ENCODE peak calls at places on chromosomes 12 and 14, in four cellular contexts. M is A549, N is GM12878, C is SK-N-SH. G is an unnamed sample.

GRCh38 chr14:77965919-77966435 is 166.1 kb downstream of the ADCK1 start:
- DNase-seq in N (peak), C (peak), M (peak), G (peak)

GRCh38 chr12:116517431-116518045 is 41.6 kb upstream of the MAP1LC3B2 start:
- DNase-seq in M (no peak), N (no peak), C (no peak), G (no peak)

GRCh38 chr12:45989857-45990467 is 412 bp downstream of the SCAF11 start:
- DNase-seq in M (no peak), N (no peak), C (peak), G (peak)

GRCh38 chr14:64296561-64296960 is 2.4 kb upstream of the ESR2 start:
- DNase-seq in M (no peak), C (no peak), N (no peak), G (no peak)

GRCh38 chr12:24798335-24798734 is 150.6 kb downstream of the BCAT1 start:
- DNase-seq in M (no peak), N (peak), C (no peak), G (no peak)

GRCh38 chr14:59161571-59162175 is 26.8 kb upstream of the DAAM1 start:
- DNase-seq in N (no peak), C (no peak), M (peak), G (peak)

GRCh38 chr12:40469736-40470135 is 222.5 kb upstream of the CNTN1 start:
- DNase-seq in M (no peak), N (no peak), C (peak), G (no peak)

GRCh38 chr12:24948452-24948815 is 467 bp downstream of the BCAT1 start:
- DNase-seq in N (peak), C (peak), M (peak), G (no peak)

GRCh38 chr14:61350427-61350826 is 29.0 kb downstream of the PRKCH start:
- DNase-seq in C (no peak), N (no peak), M (no peak), G (no peak)

GRCh38 chr14:68466491-68466977 is 326.3 kb downstream of the ZFP36L1 start:
- DNase-seq in C (no peak), N (no peak), M (peak), G (peak)

GRCh38 chr12:21849878-21850277 is 75.4 kb upstream of the KCNJ8 start:
- DNase-seq in M (no peak), C (no peak), N (no peak), G (no peak)

GRCh38 chr12:57097554-57097835 is 8.6 kb downstream of the NAB2 start:
- DNase-seq in M (no peak), C (no peak), N (no peak), G (no peak)

GRCh38 chr12:71684081-71684480 is 1.8 kb upstream of the TMEM19 start:
- DNase-seq in N (no peak), M (no peak), C (no peak), G (no peak)

GRCh38 chr14:37590096-37590809 is 4.8 kb downstream of the FOXA1 start:
- DNase-seq in C (no peak), N (no peak), M (no peak), G (no peak)

GRCh38 chr14:101087614-101088394 is 184.3 kb upstream of the RTL1 start:
- DNase-seq in N (no peak), C (no peak), M (no peak), G (no peak)

GRCh38 chr14:96747006-96747405 is 50.2 kb upstream of the VRK1 start:
- DNase-seq in N (no peak), C (no peak), M (no peak), G (no peak)

GRCh38 chr12:43271659-43272058 is 280.3 kb downstream of the ADAMTS20 start:
- DNase-seq in M (no peak), N (no peak), C (no peak), G (no peak)

GRCh38 chr14:30389134-30389900 is 169.6 kb upstream of the G2E3 start:
- DNase-seq in N (no peak), M (no peak), C (no peak), G (no peak)

GRCh38 chr12:108214486-108214885 is 85.4 kb downstream of the WSCD2 start:
- DNase-seq in N (no peak), M (peak), C (no peak), G (peak)

GRCh38 chr12:52539024-52539820 is 13.7 kb downstream of the KRT71 start:
- DNase-seq in N (no peak), M (peak), C (no peak), G (no peak)

GRCh38 chr12:67751376-67751928 is 102.9 kb downstream of the DYRK2 start:
- DNase-seq in M (no peak), C (no peak), N (no peak), G (no peak)

GRCh38 chr12:121580959-121581680 is at the start of gene KDM2B:
- DNase-seq in N (no peak), C (peak), M (no peak), G (peak)

GRCh38 chr14:35046751-35047536 is 872 bp downstream of the FAM177A1 start:
- DNase-seq in M (peak), C (no peak), N (no peak), G (peak)

GRCh38 chr12:71799105-71799504 is 40.5 kb upstream of the TBC1D15 start:
- DNase-seq in C (no peak), N (no peak), M (no peak), G (no peak)

GRCh38 chr12:12503384-12504078 is 59.1 kb downstream of the DUSP16 start:
- DNase-seq in N (no peak), M (no peak), C (no peak), G (no peak)

GRCh38 chr14:20477211-20477876 is 8.1 kb downstream of the PNP start:
- DNase-seq in C (peak), M (no peak), N (no peak), G (no peak)

GRCh38 chr12:21925296-21925913 is 15.8 kb downstream of the ABCC9 start:
- DNase-seq in M (no peak), N (no peak), C (no peak), G (no peak)

GRCh38 chr12:108173160-108173559 is 44.1 kb downstream of the WSCD2 start:
- DNase-seq in C (no peak), M (no peak), N (no peak), G (no peak)

GRCh38 chr14:63513756-63514155 is 29.4 kb downstream of the PPP2R5E start:
- DNase-seq in N (no peak), M (no peak), C (no peak), G (no peak)

GRCh38 chr12:15171015-15171646 is 50.1 kb downstream of the RERG start:
- DNase-seq in N (no peak), M (peak), C (no peak), G (no peak)

GRCh38 chr12:11500222-11500860 is 105.0 kb upstream of the PRB2 start:
- DNase-seq in M (peak), C (peak), N (no peak), G (peak)

GRCh38 chr14:82080319-82080718 is 546.7 kb upstream of the SEL1L start:
- DNase-seq in N (no peak), M (no peak), C (no peak), G (no peak)

GRCh38 chr12:84502907-84503787 is 409.5 kb downstream of the SLC6A15 start:
- DNase-seq in C (no peak), N (no peak), M (peak), G (peak)

GRCh38 chr12:2311001-2311778 is 258.4 kb downstream of the CACNA1C start:
- DNase-seq in C (no peak), M (no peak), N (no peak), G (no peak)

GRCh38 chr12:111841236-111841749 is 735 bp upstream of the MAPKAPK5 start:
- DNase-seq in C (peak), M (no peak), N (no peak), G (no peak)

GRCh38 chr12:46764005-46764404 is 61.8 kb downstream of the SLC38A4 start:
- DNase-seq in C (no peak), M (no peak), N (no peak), G (no peak)

GRCh38 chr12:27751386-27752047 is 28.5 kb upstream of the KLHL42 start:
- DNase-seq in N (no peak), M (no peak), C (no peak), G (no peak)

DNA sequence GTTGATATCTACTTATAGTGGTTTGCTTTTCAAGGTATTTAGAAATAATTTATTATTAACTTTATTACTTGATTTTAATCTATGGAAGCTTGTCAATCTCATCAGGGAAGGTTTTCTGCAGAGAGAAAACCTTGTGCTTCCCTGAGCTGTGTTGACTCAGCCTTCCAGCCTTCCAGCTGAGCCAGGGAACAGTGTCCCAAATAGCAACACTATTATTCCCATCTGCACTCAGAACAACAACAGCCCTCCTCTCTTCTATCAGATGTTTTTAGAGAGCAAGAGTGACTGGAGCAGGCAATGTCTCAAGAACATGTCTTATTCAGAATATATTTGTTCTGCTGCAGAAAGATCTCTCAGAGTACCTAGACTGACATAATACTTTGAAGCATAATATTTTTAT is 389.9 kb upstream of the GARIN6 start:
- DNase-seq in N (no peak), M (no peak), C (no peak), G (no peak)
- TF ChIP-seq PBX3 in N (no peak), M (no peak), C (no peak), G (no peak)

GRCh38 chr12:104635944-104636343 is 179.2 kb downstream of the CHST11 start:
- DNase-seq in N (no peak), M (no peak), C (no peak), G (no peak)

GRCh38 chr12:104637616-104638015 is 180.9 kb downstream of the CHST11 start:
- DNase-seq in C (no peak), M (no peak), N (no peak), G (no peak)

GRCh38 chr12:104636496-104636895 is 179.7 kb downstream of the CHST11 start:
- DNase-seq in M (no peak), N (no peak), C (no peak), G (no peak)

GRCh38 chr12:104638218-104638617 is 181.5 kb downstream of the CHST11 start:
- DNase-seq in C (no peak), M (no peak), N (no peak), G (no peak)

GRCh38 chr12:104638760-104639319 is 182.1 kb downstream of the CHST11 start:
- DNase-seq in N (no peak), C (no peak), M (no peak), G (no peak)
- TF ChIP-seq PBX3 in N (no peak), C (no peak), M (no peak), G (no peak)

DNA sequence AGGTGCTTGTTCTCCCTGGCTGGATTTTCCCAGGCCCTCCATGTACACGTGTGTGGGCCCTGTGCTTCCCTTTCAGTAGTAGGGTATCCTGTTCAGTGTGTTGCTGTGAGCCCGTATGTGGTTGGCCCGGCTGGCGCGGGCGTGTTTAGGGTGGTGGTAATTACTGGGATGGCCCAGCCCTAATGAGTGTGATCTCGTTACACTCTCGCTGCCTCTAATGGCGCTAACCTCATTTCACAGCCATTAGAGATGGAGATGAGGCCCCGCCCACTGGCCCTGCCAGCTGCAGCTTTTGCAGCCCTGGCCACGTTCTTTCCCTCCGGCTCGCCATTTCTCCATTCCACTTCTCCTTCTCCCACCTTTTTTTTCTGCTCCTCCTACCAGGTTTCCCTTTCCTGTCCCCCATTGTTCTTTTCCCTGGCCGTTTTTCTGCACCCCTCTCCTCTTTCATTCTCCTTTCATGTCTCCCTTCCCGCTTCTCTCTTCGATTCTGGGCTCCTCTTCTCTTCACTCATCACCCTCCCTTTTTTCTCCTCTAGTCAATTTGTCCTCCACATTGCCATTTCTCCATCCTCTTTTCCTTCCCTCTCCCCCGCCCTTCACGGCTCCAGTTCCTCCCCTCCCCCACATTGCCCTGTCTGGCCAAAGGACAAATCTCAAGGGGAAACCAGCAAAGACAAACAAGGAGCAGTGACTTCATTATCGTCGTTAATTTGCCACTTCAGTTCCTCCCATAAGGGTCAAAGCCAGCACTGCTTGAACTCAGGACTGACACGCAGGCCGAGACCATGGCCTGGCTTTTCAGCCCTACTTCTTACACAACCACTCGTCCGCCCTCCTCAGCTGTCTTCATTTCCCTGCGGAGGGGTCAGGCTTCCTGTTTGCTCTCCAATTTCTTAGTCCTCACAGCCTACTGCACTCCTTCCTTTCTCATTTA is 6.8 kb downstream of the ZFHX2 start:
- DNase-seq in M (no peak), N (no peak), C (no peak), G (no peak)
- TF ChIP-seq PBX3 in M (no peak), N (no peak), C (no peak), G (no peak)

DNA sequence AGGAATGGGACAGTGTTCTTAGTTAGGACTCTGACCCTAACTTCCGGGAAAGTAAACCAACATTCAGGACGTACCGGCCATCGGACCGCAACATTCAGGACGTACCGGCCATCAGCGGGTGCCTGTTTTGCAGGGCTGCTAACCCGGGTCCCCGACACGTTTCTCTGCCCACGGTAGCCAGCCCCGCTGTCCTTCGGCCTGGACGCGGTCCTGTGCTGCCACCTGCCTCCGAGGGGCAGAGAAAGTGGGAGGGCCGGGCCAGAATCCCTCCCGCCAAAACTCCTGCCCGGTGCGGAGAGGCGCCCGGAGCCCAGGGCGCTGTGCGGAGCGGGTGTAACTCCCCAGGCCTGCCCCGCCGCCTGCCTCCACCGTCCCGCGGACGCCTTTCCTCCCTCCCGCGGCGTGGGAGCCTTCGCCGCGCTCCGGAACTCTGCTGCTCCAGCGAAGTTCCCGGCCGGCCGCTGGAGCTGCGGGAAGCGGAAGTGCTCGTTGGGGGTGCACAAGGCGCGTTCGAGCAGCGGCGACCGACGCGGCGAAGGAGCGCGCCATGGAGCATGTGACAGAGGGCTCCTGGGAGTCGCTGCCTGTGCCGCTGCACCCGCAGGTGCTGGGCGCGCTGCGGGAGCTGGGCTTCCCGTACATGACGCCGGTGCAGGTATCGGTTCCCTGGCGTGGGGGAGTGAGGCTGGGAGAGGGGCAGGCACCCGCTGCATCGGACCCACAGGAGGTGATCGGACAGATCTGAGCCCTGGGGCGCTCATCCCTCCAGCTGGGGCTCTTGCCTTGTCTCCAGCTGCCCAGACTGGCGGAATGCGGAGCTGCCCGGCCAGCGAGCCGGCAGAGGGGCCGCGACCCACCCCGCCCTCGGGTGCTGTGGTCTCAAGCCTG is at the start of gene DDX55:
- DNase-seq in C (peak), M (peak), N (peak), G (peak)
- TF ChIP-seq PBX3 in C (peak), M (no peak), N (no peak), G (peak)

DNA sequence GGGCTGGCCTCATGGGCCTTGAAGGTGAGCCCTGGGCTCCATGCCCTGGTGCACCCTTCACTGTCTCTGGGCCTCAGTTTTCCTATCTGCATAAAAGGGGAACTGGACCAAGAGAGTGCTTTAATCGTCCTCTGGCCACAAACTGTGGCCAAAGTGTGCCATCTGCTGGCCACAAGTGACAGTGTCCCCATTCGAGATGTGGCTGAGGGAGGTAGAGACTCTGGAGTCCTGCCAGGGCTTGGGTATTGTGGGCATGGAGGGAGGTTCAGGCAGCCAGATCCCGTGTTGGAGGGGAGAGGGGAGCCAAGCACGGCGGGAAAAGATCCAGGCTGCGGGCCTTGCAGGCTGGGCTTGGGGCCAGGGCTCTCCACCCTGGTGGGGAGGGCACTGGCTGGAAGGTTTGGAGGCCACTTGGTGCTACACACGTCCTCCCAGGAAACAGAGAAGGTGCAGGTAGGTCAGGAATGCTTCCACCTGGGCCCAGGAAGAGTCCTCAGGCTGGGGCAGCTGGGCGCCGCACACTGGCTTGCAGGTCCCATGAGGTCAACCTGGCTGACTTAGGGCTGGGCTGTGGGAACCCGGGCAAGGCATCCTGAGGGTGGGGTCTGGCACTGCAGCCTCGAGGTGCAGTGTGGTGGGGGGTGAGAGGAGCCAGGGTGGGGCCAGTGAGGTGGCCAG is 7.3 kb upstream of the KIF26A start:
- DNase-seq in C (peak), N (no peak), M (peak), G (peak)
- TF ChIP-seq PBX3 in C (no peak), N (no peak), M (no peak), G (no peak)

GRCh38 chr12:51390457-51391046 is 654 bp downstream of the GALNT6 start:
- DNase-seq in N (no peak), M (no peak), C (no peak), G (no peak)

GRCh38 chr12:51395283-51396230 is 4.4 kb upstream of the GALNT6 start:
- DNase-seq in M (no peak), C (peak), N (peak), G (no peak)

GRCh38 chr12:51392556-51393237 is 1.5 kb upstream of the GALNT6 start:
- DNase-seq in C (no peak), N (no peak), M (no peak), G (no peak)

GRCh38 chr12:51391047-51391837 is at the start of gene GALNT6:
- DNase-seq in C (peak), M (peak), N (no peak), G (no peak)

DNA sequence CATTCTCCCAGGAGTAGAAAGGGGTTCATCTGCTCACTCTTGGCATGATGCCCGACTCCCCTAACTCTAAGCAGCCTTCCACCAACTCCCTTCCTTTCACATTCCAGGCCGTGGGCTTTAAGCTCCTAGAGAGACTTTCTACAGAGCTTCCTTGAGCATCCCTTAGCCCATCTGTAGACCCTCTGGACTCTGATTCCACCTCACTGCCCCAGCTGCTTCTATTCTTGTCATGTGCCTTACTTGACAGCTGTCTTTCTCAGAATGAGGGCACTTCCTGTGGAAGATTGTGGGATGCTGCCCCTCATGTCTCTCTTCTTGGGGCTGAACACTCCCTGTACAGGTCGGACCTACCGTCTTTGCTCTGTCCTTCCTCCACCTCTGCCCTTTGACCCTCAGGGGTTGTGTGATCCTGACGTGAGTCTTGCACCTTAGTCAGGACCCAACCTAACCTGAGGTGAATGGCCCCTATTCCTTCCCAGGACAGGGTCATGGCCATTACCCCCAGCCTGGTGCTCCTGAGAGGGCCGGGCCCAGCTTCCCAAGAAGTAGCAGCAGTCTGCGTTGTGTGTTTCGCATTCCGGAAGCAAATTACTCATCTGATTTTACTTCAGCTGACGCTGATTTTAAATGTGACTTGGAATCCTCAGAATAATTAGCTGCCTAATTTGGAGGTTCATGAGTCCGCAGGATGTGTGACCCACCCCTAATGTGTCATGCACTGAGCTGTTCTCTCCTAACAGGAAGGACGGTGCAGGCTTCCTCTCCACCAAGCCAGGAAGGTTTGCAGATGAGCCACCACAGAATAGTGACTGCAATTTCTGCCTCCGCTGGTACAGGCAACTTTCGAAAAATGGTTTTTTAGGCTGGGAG is 2.7 kb upstream of the GALNT6 start:
- DNase-seq in N (no peak), M (no peak), C (no peak), G (no peak)
- TF ChIP-seq PBX3 in N (no peak), M (no peak), C (no peak), G (no peak)

G was measured in HepG2.